ENCODE peak calls at places on chromosomes 16 and 17, in seven cellular contexts. H, X, V, K, R, Q and J are unnamed samples.

GRCh38 chr16:24071990-24072389 is 184.1 kb upstream of the CACNG3 start:
- DNase-seq in K (no peak), X (no peak), R (no peak), Q (no peak), V (no peak), H (no peak), J (no peak)

GRCh38 chr16:31700530-31701388 is 172.8 kb upstream of the ZNF267 start:
- DNase-seq in K (peak), H (peak), V (peak), X (no peak), R (peak), Q (peak), J (peak)

GRCh38 chr17:77821114-77821513 is 137.4 kb upstream of the TNRC6C start:
- DNase-seq in X (no peak), H (no peak), Q (no peak), R (peak), V (no peak), K (no peak), J (no peak)

GRCh38 chr16:88719933-88720296 is 13.6 kb downstream of the CTU2 start:
- DNase-seq in V (no peak), H (no peak), X (no peak), R (no peak), Q (no peak), K (no peak), J (no peak)

GRCh38 chr17:58344047-58344790 is 7.8 kb downstream of the SUPT4H1 start:
- DNase-seq in K (peak), X (no peak), Q (peak), V (no peak), R (no peak), H (no peak), J (no peak)

GRCh38 chr17:78896091-78896833 is 6.7 kb downstream of the CEP295NL start:
- DNase-seq in Q (no peak), R (no peak), K (no peak), V (no peak), H (no peak), X (no peak), J (no peak)

GRCh38 chr16:10552998-10553491 is 27.4 kb downstream of the EMP2 start:
- DNase-seq in K (peak), Q (no peak), R (peak), V (no peak), H (no peak), X (no peak), J (no peak)

GRCh38 chr17:30323262-30323894 is 10.5 kb downstream of the TMIGD1 start:
- DNase-seq in Q (no peak), V (no peak), R (no peak), X (no peak), K (no peak), H (no peak), J (no peak)

GRCh38 chr16:82776466-82777146 is 149.8 kb downstream of the CDH13 start:
- DNase-seq in K (no peak), X (no peak), Q (peak), V (no peak), R (no peak), H (no peak), J (no peak)

GRCh38 chr17:81487487-81488275 is 24.9 kb downstream of the ACTG1 start:
- DNase-seq in R (peak), K (peak), X (no peak), V (peak), Q (peak), H (peak), J (no peak)

GRCh38 chr17:19660219-19660870 is 11.8 kb downstream of the ALDH3A2 start:
- DNase-seq in H (no peak), Q (no peak), X (no peak), V (no peak), R (no peak), K (no peak), J (no peak)

GRCh38 chr17:43033947-43034622 is 9.1 kb downstream of the RND2 start:
- DNase-seq in X (no peak), V (no peak), R (no peak), Q (no peak), K (no peak), H (no peak), J (no peak)

GRCh38 chr16:81214745-81215166 is 23.7 kb upstream of the BCO1 start:
- DNase-seq in X (no peak), K (peak), V (no peak), H (peak), R (no peak), Q (peak), J (no peak)

GRCh38 chr17:48606892-48607241 is 2.1 kb upstream of the HOXB6 start:
- DNase-seq in V (no peak), H (no peak), R (no peak), X (no peak), K (no peak), Q (no peak), J (no peak)

GRCh38 chr17:68103148-68103547 is 67.6 kb downstream of the KPNA2 start:
- DNase-seq in V (no peak), Q (no peak), H (no peak), R (no peak), K (no peak), X (no peak), J (no peak)

GRCh38 chr17:68709461-68709860 is 108.3 kb upstream of the FAM20A start:
- DNase-seq in R (no peak), K (no peak), X (no peak), Q (no peak), H (no peak), V (no peak), J (no peak)

GRCh38 chr17:65556910-65557348 is 4.5 kb downstream of the AXIN2 start:
- DNase-seq in Q (no peak), R (no peak), K (no peak), V (no peak), X (no peak), H (no peak), J (no peak)

GRCh38 chr17:65553646-65554567 is 7.5 kb downstream of the AXIN2 start:
- DNase-seq in Q (no peak), R (peak), V (peak), X (no peak), H (no peak), K (peak), J (no peak)

GRCh38 chr17:65553009-65553645 is 8.3 kb downstream of the AXIN2 start:
- DNase-seq in R (no peak), V (peak), K (peak), Q (peak), X (no peak), H (peak), J (no peak)

GRCh38 chr17:65556014-65556909 is 5.2 kb downstream of the AXIN2 start:
- DNase-seq in V (peak), H (peak), Q (peak), X (peak), R (peak), K (peak), J (no peak)

DNA sequence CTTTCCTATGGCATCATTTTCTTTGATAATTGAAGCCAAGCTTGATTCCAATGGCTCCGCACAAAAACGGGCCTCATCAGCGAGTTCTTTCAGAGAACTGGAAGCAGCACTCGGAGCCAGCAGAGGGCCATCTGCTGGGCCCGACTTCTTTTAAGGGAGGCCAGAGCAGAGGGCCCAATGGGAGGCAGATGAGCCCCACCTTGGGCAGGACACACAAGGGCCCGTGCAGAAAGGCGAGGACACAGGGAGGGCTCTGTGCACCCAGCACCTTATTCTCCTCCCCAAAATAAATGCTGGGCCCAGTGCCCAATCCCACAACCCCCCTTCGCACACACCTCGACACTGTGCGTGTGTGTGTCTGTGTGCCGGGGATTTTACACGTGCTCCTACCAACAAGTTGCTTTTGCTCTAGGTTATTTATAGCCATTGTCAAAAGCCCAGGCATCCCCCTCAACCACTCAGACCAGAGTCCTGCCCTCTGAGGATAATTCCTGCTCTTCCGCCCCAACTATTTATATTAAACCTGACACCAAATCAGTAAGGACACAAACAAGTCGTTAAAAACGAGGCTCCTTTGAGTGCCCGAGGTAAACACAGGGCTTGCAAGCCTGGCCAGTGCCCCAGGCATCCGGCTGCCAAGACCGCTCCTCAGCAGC is 6.8 kb downstream of the AXIN2 start:
- DNase-seq in X (no peak), K (peak), H (no peak), Q (no peak), V (peak), R (no peak), J (no peak)
- TF ChIP-seq CTCF in X (no peak), K (no peak), H (peak), Q (no peak), V (peak), R (peak), J (no peak)

GRCh38 chr16:560221-560700 is at the start of gene PRR35:
- DNase-seq in K (no peak), Q (no peak), V (no peak), X (no peak), H (no peak), R (no peak), J (no peak)
- H3K4me3 ChIP-seq in K (no peak), Q (no peak), V (no peak), X (no peak), H (no peak), R (no peak), J (no peak)

DNA sequence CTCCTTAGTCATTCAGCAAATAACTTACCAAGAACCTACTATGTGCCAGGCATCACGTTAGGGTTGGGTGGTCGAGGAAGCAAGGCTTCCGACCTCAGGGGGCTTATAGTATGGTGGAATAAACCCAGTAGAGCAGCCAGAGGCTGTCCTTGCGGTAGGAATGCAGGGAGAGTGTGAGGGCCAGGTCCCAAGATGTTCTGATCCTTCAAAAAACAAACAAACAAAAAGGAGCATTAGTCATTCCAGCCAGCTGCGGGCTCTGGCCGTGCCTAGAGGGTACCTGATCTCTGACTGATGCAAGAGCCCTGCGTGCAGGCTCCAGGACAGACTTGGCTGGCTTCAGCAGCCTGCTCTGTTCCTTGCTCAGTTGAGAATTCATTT is 18.2 kb downstream of the CYB5D2 start:
- DNase-seq in R (peak), K (no peak), V (peak), Q (peak), H (peak), X (peak), J (peak)
- TF ChIP-seq CTCF in R (no peak), K (no peak), V (peak), Q (peak), H (peak), X (peak), J (peak)

DNA sequence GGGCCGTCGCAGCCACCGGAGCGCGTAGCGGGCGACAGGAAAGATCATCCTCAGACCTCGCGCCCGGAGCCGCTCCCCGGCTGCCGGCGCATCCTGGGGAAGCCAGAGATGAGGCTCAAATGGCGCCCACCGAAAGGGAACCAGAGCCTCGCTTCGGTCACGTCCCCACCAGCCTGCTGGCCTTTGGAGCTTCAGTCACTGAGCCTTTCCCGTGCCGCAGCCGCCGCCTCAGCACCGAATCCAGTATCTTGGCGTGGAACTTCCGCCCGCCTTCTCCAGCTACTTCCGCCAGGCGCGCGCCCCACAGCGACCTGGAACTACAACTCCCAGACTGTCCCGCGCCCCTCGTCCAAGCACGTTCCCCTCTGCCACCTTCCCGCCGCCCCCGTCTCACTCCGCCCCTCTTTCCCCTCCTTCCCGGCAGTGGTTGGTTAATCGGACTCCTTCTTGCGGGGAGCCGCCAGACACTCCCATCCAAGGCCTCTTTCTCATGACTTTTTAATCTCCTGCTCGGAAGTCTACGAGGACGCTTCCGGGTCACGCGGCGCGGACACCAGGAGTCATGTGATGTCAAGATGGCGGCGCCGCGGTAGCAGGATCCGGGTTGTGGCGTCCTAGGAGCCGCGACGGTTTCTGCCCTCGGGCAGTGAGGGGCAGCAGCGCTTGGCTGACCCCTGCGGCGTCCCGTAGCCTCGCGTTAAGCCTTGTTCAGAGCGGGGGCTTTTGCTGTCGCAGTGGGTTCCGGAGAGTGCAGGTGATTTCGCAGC is at the start of the genes SMCR8 and TOP3A:
- DNase-seq in K (peak), R (peak), Q (peak), V (peak), H (peak), X (peak), J (peak)
- H3K4me3 ChIP-seq in K (peak), R (peak), Q (peak), V (peak), H (peak), X (peak), J (peak)

GRCh38 chr16:57626420-57627170 is 1.8 kb upstream of the ADGRG1 start:
- DNase-seq in R (no peak), Q (no peak), H (no peak), K (peak), X (no peak), V (no peak), J (no peak)

GRCh38 chr16:57628008-57628781 is at the start of gene ADGRG1:
- DNase-seq in H (peak), X (peak), V (peak), Q (peak), K (no peak), R (peak), J (peak)

GRCh38 chr16:57628782-57629181 is 352 bp downstream of the ADGRG1 start:
- DNase-seq in R (no peak), K (no peak), H (no peak), V (no peak), Q (no peak), X (no peak), J (no peak)

GRCh38 chr16:57624806-57625500 is 3.5 kb upstream of the ADGRG1 start:
- DNase-seq in H (peak), Q (no peak), K (peak), R (no peak), X (no peak), V (no peak), J (no peak)

GRCh38 chr16:57627184-57627871 is 1.1 kb upstream of the ADGRG1 start:
- DNase-seq in H (peak), K (peak), R (no peak), V (peak), Q (peak), X (no peak), J (peak)
- TF ChIP-seq CTCF in H (peak), K (no peak), R (no peak), V (peak), Q (peak), X (peak), J (peak)

DNA sequence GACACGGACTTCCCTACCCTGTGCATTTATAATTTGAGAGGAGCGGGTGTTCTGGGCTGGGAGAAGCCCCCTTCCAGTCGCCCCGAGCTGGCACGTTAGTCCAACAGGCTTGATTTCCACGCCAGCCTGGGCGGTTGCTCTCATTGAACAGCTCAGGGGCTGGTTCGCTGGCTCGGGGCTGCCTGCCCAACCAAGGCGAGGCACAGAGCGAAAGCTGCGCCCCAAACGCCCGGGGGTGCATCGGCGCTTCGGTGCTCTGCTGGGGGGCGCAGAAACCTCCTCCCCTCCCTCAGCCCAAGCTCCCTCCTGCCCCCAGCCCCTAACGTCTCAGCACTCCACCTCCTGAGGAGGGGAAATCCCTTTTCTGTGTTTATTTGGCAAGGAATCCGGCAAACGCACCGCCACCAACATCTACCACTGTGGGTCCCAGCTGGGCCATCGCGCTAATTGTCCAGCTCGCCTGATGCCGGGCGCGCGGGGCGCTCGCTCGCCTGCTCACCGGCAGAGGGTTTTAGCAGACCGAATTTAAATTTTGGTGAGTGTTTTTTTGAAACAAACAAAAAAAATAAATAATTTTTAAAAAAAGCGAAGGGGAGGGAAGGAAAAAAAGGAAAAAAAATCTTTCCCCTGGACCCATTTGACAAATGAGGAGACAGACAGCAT is 29.5 kb upstream of the RBFOX1 start:
- DNase-seq in H (no peak), X (no peak), K (no peak), V (no peak), R (no peak), Q (no peak), J (no peak)
- H3K4me3 ChIP-seq in H (no peak), X (no peak), K (no peak), V (no peak), R (no peak), Q (no peak), J (no peak)

GRCh38 chr17:39573447-39574298 is 34.0 kb downstream of the NEUROD2 start:
- DNase-seq in H (peak), K (peak), Q (peak), R (peak), X (no peak), V (peak), J (peak)

GRCh38 chr17:39580082-39580468 is 27.6 kb downstream of the NEUROD2 start:
- DNase-seq in Q (no peak), X (no peak), H (no peak), V (no peak), K (no peak), R (no peak), J (no peak)

GRCh38 chr17:39578272-39578671 is 29.4 kb downstream of the NEUROD2 start:
- DNase-seq in H (no peak), X (no peak), Q (no peak), R (no peak), K (no peak), V (no peak), J (no peak)

GRCh38 chr17:39579318-39580081 is 28.2 kb downstream of the NEUROD2 start:
- DNase-seq in H (peak), K (no peak), R (no peak), V (no peak), Q (peak), X (no peak), J (no peak)

GRCh38 chr17:39576187-39576586 is 31.5 kb downstream of the NEUROD2 start:
- DNase-seq in H (peak), Q (no peak), X (no peak), V (no peak), R (no peak), K (no peak), J (no peak)
- TF ChIP-seq CTCF in H (peak), Q (peak), X (peak), V (peak), R (peak), K (no peak), J (peak)

GRCh38 chr17:46815474-46816353 is 2.8 kb downstream of the WNT3 start:
- DNase-seq in X (peak), V (no peak), R (no peak), H (no peak), K (no peak), Q (no peak), J (no peak)
- H3K4me3 ChIP-seq in X (no peak), V (no peak), R (no peak), H (no peak), K (no peak), Q (no peak), J (no peak)